ENCODE peak calls at places on chromosomes 6 and 20, in four cellular contexts. K, S, C and T are unnamed samples.

GRCh38 chr6:166420351-166420750 is 37.6 kb upstream of the MPC1 start:
- DNase-seq in C (no peak), K (no peak), S (no peak), T (peak)

GRCh38 chr6:152086223-152086873 is 278.9 kb downstream of the ESR1 start:
- DNase-seq in C (no peak), K (no peak), S (no peak), T (no peak)

GRCh38 chr6:116371384-116372209 is 850 bp downstream of the DSE start:
- DNase-seq in C (peak), S (peak), K (peak), T (no peak)

GRCh38 chr6:151292974-151293373 is 53.2 kb downstream of the AKAP12 start:
- DNase-seq in S (no peak), K (no peak), C (no peak), T (no peak)

GRCh38 chr6:138570716-138571020 is 71.4 kb upstream of the NHSL1 start:
- DNase-seq in C (no peak), S (no peak), K (no peak), T (no peak)

GRCh38 chr6:81950877-81951276 is 198.4 kb upstream of the TENT5A start:
- DNase-seq in C (no peak), K (no peak), S (no peak), T (no peak)

GRCh38 chr6:30682181-30683117 is 4.0 kb downstream of the PPP1R18 start:
- DNase-seq in C (peak), K (peak), S (peak), T (no peak)

GRCh38 chr6:170245233-170245992 is 45.5 kb downstream of the DLL1 start:
- DNase-seq in C (no peak), K (no peak), S (peak), T (no peak)

GRCh38 chr6:53300656-53301551 is 47.8 kb downstream of the ELOVL5 start:
- DNase-seq in K (peak), S (no peak), C (no peak), T (peak)

GRCh38 chr6:29477923-29478450 is 9.8 kb downstream of the MAS1L start:
- DNase-seq in C (peak), K (no peak), S (no peak), T (no peak)

GRCh38 chr6:106870824-106871300 is 103.7 kb downstream of the CD24 start:
- DNase-seq in S (no peak), C (no peak), K (no peak), T (no peak)

GRCh38 chr6:155142902-155143609 is 120.8 kb upstream of the CLDN20 start:
- DNase-seq in C (no peak), S (no peak), K (no peak), T (no peak)

GRCh38 chr20:57690525-57690924 is 19.3 kb downstream of the PMEPA1 start:
- DNase-seq in K (no peak), C (no peak), S (no peak), T (no peak)

GRCh38 chr20:23754731-23755130 is 4.0 kb upstream of the CST1 start:
- DNase-seq in K (no peak), C (no peak), S (no peak), T (no peak)

GRCh38 chr6:169966312-169967181 is 215.1 kb downstream of the ERMARD start:
- DNase-seq in K (peak), S (no peak), C (no peak), T (no peak)

GRCh38 chr6:80364206-80364605 is 257.7 kb downstream of the BCKDHB start:
- DNase-seq in S (no peak), K (no peak), C (no peak), T (no peak)

GRCh38 chr6:131642565-131643261 is 5.6 kb downstream of the ENPP3 start:
- DNase-seq in S (no peak), C (no peak), K (no peak), T (no peak)

GRCh38 chr6:133635447-133635846 is 253.5 kb upstream of the TCF21 start:
- DNase-seq in S (no peak), K (no peak), C (no peak), T (no peak)

GRCh38 chr20:60139663-60140446 is 181.6 kb downstream of the CDH26 start:
- DNase-seq in C (no peak), S (no peak), K (no peak), T (no peak)

GRCh38 chr20:49427751-49428518 is 54.5 kb downstream of the KCNB1 start:
- DNase-seq in K (no peak), C (no peak), S (no peak), T (no peak)

GRCh38 chr6:34490390-34491090 is 24.7 kb downstream of the PACSIN1 start:
- DNase-seq in C (peak), K (peak), S (no peak), T (no peak)
- H3K4me3 ChIP-seq in C (no peak), K (no peak), S (no peak), T (no peak)

DNA sequence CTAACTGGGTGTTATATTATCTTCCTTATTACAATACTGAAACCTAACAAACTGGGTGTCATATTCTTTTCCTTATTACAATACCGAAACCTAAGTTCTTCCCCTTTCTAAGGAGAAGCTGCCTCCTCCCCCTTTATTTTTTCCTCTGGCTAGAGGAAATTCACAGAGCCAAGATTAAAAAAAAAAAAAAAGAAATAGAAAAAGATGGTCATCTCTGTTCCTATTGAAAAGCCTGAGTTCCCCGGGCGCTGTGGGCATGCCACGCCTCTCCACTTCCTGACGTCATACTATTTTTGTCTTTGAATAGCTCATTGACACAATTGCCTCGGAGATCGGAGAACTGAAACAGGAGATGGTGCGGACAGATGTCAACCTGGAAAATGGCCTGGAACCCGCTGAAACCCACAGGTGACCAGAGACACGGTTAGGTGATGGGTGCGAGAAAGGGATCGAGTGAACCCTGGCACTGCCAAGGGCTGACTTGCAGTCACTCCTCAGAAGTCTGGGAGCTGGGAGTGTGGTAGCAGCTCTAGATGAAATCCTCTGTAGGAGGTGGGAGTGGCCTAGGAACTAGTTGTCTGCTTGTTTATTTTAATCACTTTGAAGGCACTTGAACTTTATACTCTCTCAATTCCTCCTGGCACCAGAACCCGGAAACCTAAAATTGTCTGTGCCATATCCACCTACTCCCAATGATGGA is 82.2 kb upstream of the NAA20 start:
- DNase-seq in C (no peak), S (peak), K (no peak), T (peak)
- H3K4me3 ChIP-seq in C (no peak), S (no peak), K (peak), T (no peak)

GRCh38 chr6:119608994-119609393 is 259.4 kb upstream of the MAN1A1 start:
- DNase-seq in S (no peak), C (peak), K (no peak), T (no peak)

GRCh38 chr6:119604124-119604523 is 254.6 kb upstream of the MAN1A1 start:
- DNase-seq in K (no peak), S (peak), C (no peak), T (no peak)

GRCh38 chr6:119598883-119599282 is 249.3 kb upstream of the MAN1A1 start:
- DNase-seq in K (no peak), S (peak), C (no peak), T (no peak)

GRCh38 chr6:119602215-119603178 is 252.9 kb upstream of the MAN1A1 start:
- DNase-seq in S (no peak), K (no peak), C (no peak), T (no peak)

GRCh38 chr6:119603501-119603900 is 253.9 kb upstream of the MAN1A1 start:
- DNase-seq in K (no peak), S (no peak), C (no peak), T (no peak)
- H3K4me3 ChIP-seq in K (no peak), S (no peak), C (no peak), T (no peak)

DNA sequence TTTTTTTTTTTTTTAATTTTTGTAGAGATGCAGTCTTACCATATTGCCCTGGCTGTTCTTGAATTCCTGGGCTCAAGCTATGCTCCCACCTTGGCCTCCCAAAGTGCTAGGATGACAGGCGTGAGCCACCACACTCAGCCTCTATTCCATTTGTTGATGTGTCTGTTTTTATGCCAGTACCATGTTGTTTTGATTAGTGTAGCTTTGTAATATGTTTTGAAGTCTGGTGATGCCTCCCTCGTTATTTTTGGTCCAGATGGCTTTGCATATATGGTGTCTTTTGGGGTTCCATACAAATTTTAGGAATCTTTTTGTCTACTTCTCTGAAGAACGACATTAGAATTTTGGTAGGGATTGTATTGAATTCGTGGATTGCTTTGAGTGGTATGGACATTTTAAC is 193.2 kb downstream of the ADGB start:
- DNase-seq in C (no peak), K (no peak), S (no peak), T (no peak)
- H3K4me3 ChIP-seq in C (no peak), K (no peak), S (no peak), T (no peak)

GRCh38 chr6:41561931-41562632 is 15.9 kb downstream of the FOXP4 start:
- DNase-seq in S (no peak), K (no peak), C (no peak), T (no peak)
- H3K4me3 ChIP-seq in S (no peak), K (no peak), C (no peak), T (no peak)

GRCh38 chr6:129493396-129493902 is 216.5 kb downstream of the ARHGAP18 start:
- DNase-seq in C (no peak), K (no peak), S (no peak), T (no peak)

GRCh38 chr6:129491436-129491835 is 218.5 kb downstream of the ARHGAP18 start:
- DNase-seq in S (no peak), C (no peak), K (no peak), T (no peak)

GRCh38 chr6:129492260-129492659 is 217.7 kb downstream of the ARHGAP18 start:
- DNase-seq in C (no peak), K (no peak), S (no peak), T (no peak)

GRCh38 chr6:129494586-129494985 is 215.4 kb downstream of the ARHGAP18 start:
- DNase-seq in C (no peak), K (no peak), S (no peak), T (no peak)

DNA sequence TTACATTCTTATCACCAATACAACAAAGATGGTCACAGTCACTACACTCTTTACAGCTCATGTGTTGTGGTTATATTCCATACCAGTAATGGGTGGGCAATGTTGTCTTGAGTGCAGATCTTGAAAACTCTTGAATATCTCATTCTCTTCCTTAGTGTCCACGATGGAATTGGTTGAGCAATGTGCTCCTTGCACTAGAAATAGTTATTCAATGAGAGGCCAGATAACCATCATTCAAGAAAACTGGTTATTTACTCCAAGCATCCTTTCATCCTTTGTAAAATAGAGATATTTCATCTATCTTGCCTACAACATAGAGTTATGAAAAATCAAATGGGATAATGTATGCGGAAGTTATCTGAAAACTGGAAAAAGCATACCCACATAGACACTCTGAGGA is 215.9 kb downstream of the ARHGAP18 start:
- DNase-seq in K (no peak), C (no peak), S (no peak), T (no peak)
- H3K4me3 ChIP-seq in K (no peak), C (no peak), S (no peak), T (no peak)

GRCh38 chr6:21885101-21885500 is 291.6 kb downstream of the SOX4 start:
- DNase-seq in S (no peak), K (no peak), C (no peak), T (no peak)

GRCh38 chr6:21891065-21891464 is 297.5 kb downstream of the SOX4 start:
- DNase-seq in K (no peak), C (no peak), S (no peak), T (no peak)

GRCh38 chr6:21885532-21886089 is 292.1 kb downstream of the SOX4 start:
- DNase-seq in S (peak), C (peak), K (no peak), T (no peak)

GRCh38 chr6:21886601-21887091 is 293.1 kb downstream of the SOX4 start:
- DNase-seq in S (no peak), K (no peak), C (no peak), T (no peak)

DNA sequence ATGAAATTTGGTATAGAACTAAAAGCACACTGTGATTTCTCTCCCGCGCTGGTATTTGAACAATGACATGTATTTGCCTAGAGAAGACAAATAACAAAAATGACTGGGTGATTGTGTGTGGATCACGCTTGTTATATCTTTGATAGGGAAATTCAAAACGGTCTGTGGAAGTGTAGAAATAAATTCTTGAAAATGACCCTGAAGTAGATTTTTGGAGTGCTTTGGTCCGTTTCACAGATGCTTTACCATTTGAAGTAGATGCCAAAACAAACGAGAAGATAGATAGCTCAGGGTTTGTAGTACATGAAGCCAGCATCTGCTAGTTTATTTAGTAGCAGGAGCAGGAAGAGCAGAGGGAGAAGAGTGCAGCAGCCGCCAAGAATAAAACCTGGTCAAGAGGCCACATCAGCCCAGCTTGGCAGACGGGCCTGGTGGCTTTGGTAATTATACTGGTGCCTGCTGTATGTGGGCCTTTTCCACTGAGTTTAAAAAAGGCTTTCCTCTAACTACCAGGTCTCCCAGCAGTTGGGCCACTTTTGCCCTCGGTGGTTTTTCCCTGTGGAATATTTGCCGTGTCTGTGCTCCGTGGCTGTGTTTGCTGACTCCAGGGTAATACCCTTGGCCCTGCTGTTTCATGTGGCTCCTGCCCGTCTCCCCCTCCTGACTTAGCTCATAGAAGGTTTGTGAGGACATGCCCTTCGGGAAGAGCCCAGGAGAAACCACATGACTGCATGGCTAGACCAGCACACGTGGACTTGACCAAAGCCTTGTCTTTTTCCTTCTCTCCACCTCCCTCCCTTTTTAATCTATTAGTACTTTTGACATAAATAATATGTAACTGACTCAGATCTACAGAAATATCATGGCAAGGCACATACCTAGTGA is 294.0 kb downstream of the SOX4 start:
- DNase-seq in S (no peak), C (no peak), K (no peak), T (peak)
- H3K4me3 ChIP-seq in S (no peak), C (no peak), K (no peak), T (no peak)

DNA sequence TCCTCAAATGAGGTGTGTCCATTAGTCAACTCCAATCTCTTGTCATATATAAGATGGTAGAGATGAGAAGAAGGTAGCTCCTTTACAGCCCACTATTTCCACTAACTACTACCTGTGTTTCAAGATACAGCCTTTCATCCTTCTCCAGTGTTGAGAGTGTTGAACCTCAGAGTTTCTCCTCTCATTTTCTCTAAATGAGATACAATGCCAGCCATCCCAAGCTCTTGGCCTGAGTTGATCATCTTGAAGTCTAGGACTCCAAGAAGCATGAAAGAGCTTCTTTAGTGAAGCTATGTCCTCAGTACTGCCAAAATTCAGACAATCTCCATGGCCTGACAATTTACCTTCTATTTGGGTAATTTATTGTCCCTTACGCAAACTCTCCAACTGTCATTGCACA is 548 bp upstream of the HLA-DRA start:
- DNase-seq in S (no peak), C (no peak), K (no peak), T (no peak)
- H3K4me3 ChIP-seq in S (no peak), C (no peak), K (no peak), T (no peak)

DNA sequence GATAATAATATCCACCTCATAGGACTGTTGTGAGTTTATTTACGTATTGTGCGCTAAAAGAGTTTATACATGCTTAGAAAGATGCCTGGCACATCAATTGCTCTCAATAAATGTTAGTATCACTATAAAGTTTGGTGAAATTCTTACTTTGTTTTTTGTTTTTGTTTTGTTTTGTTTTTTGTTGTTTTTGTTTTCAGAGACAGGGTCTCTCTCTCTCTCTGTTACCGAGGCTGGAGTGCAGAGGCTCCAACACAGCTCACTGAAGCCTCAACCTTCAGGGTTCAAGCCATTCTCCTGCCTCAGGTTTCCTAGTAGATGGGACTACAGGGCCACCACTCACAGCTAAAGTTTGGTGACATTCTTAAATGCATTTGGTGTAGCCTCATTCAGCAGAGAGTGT is 32.2 kb upstream of the BTN3A2 start:
- DNase-seq in C (no peak), K (no peak), S (no peak), T (no peak)
- H3K4me3 ChIP-seq in C (no peak), K (no peak), S (no peak), T (peak)

GRCh38 chr20:539236-539635 is 4.4 kb downstream of the CSNK2A1 start:
- DNase-seq in C (peak), S (no peak), K (no peak), T (no peak)
- H3K4me3 ChIP-seq in C (no peak), S (no peak), K (no peak), T (no peak)